ENCODE peak calls at places on chromosomes 12 and 14, in ten cellular contexts. C is HepG2, W is stomach, S is A549, D is tibial nerve, V is transverse colon, K is K562, O is H1, H is sigmoid colon, N is suprapubic skin. B is an unnamed sample.
A peak's percentile ranks its signal among the peaks of the same experiment; 100 is the strongest.

GRCh38 chr14:24310666-24311604 is at the start of gene LTB4R:
- DNase-seq in C (no peak), W (peak; percentile 86), S (no peak), D (no peak), V (peak; percentile 79), K (no peak), O (no peak), H (peak; percentile 89), N (peak; percentile 85), B (peak; percentile 86)

GRCh38 chr14:92453691-92454090 is 59.9 kb upstream of the RIN3 start:
- DNase-seq in C (no peak), W (peak; percentile 13), S (no peak), D (no peak), V (no peak), K (no peak), O (no peak), H (no peak), N (no peak), B (no peak)

GRCh38 chr14:92952497-92953298 is 29.7 kb downstream of the CHGA start:
- DNase-seq in C (no peak), W (no peak), S (no peak), D (no peak), V (no peak), K (no peak), O (no peak), H (no peak), N (no peak), B (no peak)

GRCh38 chr14:99786423-99787051 is 6.7 kb upstream of the EML1 start:
- DNase-seq in C (no peak), W (no peak), S (no peak), D (no peak), V (no peak), K (no peak), O (no peak), H (no peak), N (peak; percentile 63), B (no peak)

GRCh38 chr14:32621585-32621984 is 292.5 kb downstream of the AKAP6 start:
- DNase-seq in C (no peak), W (no peak), S (no peak), D (no peak), V (no peak), K (no peak), O (no peak), H (no peak), N (no peak), B (no peak)

GRCh38 chr12:64362721-64363305 is 27.7 kb downstream of the C12orf56 start:
- DNase-seq in C (no peak), W (no peak), S (no peak), D (no peak), V (no peak), K (no peak), O (no peak), H (no peak), N (no peak), B (no peak)

GRCh38 chr14:104593710-104594121 is 10.9 kb downstream of the TMEM179 start:
- DNase-seq in C (no peak), W (no peak), S (no peak), D (no peak), V (no peak), K (no peak), O (no peak), H (no peak), N (no peak), B (no peak)

GRCh38 chr14:94707494-94707893 is 62.4 kb downstream of the GSC start:
- DNase-seq in C (no peak), W (no peak), S (peak; percentile 13), D (no peak), V (no peak), K (no peak), O (peak; percentile 54), H (no peak), N (no peak), B (no peak)

GRCh38 chr12:116201908-116202307 is 75.6 kb downstream of the MED13L start:
- DNase-seq in C (no peak), W (no peak), S (no peak), D (no peak), V (no peak), K (no peak), O (no peak), H (no peak), N (no peak), B (no peak)

GRCh38 chr12:3040663-3041544 is 36.3 kb upstream of the TSPAN9 start:
- DNase-seq in C (no peak), W (no peak), S (no peak), D (no peak), V (no peak), K (no peak), O (no peak), H (no peak), N (no peak), B (no peak)

DNA sequence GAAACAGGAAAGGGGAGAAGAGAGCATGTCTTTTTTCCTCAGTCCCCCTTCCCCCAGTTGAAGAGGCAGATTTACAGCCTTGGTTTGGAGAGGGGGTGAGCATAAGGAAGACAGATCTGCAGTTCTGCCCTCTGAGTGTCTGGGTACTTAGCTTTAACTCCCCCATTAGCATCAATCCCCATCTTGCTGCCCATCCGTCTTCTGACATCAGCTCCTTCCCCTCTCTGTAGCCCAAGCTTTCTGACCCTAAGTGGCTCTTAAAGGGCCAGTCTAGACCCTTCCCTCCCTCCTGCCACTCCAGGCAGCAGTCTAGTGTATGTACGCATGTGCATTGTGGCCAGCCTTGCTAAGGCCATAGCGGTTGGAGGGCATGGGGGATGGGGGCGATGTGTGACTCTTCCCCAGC is 7.3 kb downstream of the GPR84 start:
- DNase-seq in C (no peak), W (no peak), S (no peak), D (no peak), V (no peak), K (no peak), O (no peak), H (no peak), N (no peak), B (no peak)
- TF ChIP-seq EP300 in C (no peak), W (no peak), S (no peak), D (no peak), V (no peak), K (no peak), O (no peak), H (no peak), N (no peak), B (no peak)

DNA sequence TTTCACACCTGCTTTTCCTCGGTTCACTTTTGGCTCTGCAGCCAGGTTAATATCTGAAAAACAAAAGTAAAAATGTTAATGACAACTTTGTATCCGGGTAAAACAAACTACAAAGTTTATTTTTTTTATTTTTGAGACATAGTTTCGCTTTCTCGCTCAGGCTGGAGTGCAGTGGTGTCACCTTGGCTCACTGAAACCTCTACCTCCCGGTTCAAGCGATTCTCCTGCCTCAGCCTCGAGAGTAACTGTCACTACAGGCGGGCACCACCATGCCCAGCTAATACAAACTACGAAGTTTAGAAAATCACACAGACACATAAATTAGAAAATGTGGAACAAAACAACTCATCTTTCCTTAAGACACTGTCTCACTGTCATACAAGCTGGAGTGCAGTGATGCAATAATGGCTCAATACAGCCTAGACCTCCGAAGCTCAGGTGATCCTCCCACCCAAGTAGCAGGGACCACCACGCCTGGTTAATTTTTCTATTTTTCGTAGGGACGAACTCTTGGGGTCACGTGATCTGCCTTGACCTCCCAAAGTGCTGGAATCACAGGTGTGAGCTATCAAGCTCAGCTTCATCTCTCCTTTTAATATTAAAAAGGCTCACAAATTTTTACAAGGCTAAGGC is 38.1 kb downstream of the HNRNPC start:
- DNase-seq in C (no peak), W (no peak), S (no peak), D (no peak), V (no peak), K (no peak), O (no peak), H (no peak), N (no peak), B (no peak)
- H3K4me3 ChIP-seq in C (no peak overlapping the region), W (no peak overlapping the region), S (no peak overlapping the region), D (no peak overlapping the region), V (no peak overlapping the region), K (no peak overlapping the region), O (no peak overlapping the region), H (no peak overlapping the region), N (no peak overlapping the region), B (no peak overlapping the region)

DNA sequence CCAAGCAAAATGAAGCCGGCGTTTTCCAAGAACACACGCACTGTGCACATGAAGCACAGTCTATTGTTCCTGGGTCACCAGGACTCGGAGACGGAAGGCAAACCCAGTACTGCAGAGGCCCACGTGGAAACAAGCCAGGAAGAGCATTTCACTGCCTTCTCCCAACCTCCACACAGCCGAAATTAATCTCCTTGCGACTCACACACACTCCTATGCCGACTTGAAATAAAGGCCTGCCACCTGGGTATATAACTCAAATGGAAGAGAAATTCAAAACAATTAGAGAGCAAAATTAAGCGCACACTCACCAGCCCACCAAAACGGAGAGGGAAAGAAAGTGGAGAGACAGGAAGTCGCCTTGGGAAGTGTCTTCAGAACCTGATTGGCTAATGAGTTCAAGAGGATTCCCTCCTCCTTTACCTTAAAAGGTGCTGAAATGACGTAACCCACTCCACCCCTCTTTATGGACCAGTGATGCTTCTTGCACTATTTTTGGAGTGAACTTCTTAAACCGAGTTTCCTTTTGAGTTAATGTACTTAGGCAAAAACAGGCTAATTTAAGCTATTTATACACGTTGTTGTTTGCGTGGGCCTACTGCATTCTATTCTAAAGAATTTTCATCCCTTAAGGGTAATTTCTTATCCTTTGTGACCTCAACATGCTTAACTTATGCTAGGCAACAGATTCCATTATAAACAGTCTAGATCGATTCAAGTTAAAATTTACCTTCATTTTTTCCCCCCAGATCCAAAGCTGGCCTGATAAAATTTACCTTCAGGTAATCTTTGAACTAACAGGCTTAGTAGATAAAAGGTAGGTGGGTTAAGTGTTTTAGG is at the start of gene CCNB1IP1:
- DNase-seq in C (peak; percentile 94), W (peak; percentile 44), S (peak; percentile 93), D (peak; percentile 68), V (peak; percentile 64), K (peak; percentile 74), O (peak; percentile 13), H (peak; percentile 86), N (no peak), B (peak; percentile 67)
- TF ChIP-seq POLR2A in C (peak; percentile 94), W (no peak), S (peak; percentile 36), D (peak; percentile 40), V (peak; percentile 77), K (peak; percentile 94), O (peak; percentile 81), H (peak; percentile 69), N (peak; percentile 21), B (peak; percentile 78)

GRCh38 chr12:56987011-56987410 is 19.3 kb downstream of the ZBTB39 start:
- DNase-seq in C (no peak), W (no peak), S (no peak), D (no peak), V (no peak), K (peak; percentile 1), O (no peak), H (no peak), N (no peak), B (no peak)

GRCh38 chr12:56990648-56991318 is 15.6 kb downstream of the ZBTB39 start:
- DNase-seq in C (no peak), W (no peak), S (no peak), D (no peak), V (no peak), K (no peak), O (no peak), H (no peak), N (no peak), B (no peak)

GRCh38 chr12:56989866-56990610 is 16.3 kb downstream of the ZBTB39 start:
- DNase-seq in C (no peak), W (no peak), S (no peak), D (no peak), V (no peak), K (no peak), O (no peak), H (no peak), N (no peak), B (no peak)

GRCh38 chr12:56987551-56988053 is 18.7 kb downstream of the ZBTB39 start:
- DNase-seq in C (peak; percentile 46), W (peak; percentile 81), S (peak; percentile 82), D (peak; percentile 68), V (peak; percentile 85), K (peak; percentile 81), O (peak; percentile 72), H (peak; percentile 92), N (peak; percentile 89), B (peak; percentile 82)

GRCh38 chr12:56988207-56988739 is 18.1 kb downstream of the ZBTB39 start:
- DNase-seq in C (no peak), W (no peak), S (no peak), D (no peak), V (no peak), K (peak; percentile 94), O (no peak), H (no peak), N (no peak), B (no peak)
- TF ChIP-seq EP300 in C (no peak), W (no peak), S (no peak), D (no peak), V (no peak), K (peak; percentile 99), O (no peak), H (no peak), N (no peak), B (no peak)

B was measured in ovary.